ENCODE peak calls at places on chromosomes 11 and 22, in nine cellular contexts. E is IMR-90, M is A549, J is adrenal gland, H is uterus, D is K562, B is heart left ventricle, L is body of pancreas, F is spleen. Y is an unnamed sample. For H3K4me1, the result is how much of the 10 kb centered on the place peaks cover.

GRCh38 chr11:112697371-112697770 is 263.8 kb upstream of the NCAM1 start:
- DNase-seq in M (no peak), E (no peak), H (no peak), F (no peak), D (no peak), J (no peak), B (no peak), L (no peak), Y (no peak)

GRCh38 chr22:44931077-44931540 is 78.7 kb downstream of the PHF21B start:
- DNase-seq in L (peak), B (peak), E (peak), F (no peak), H (peak), M (no peak), J (peak), D (no peak), Y (no peak)

GRCh38 chr22:46129390-46130041 is 20.8 kb upstream of the PPARA start:
- DNase-seq in B (peak), F (peak), D (no peak), E (no peak), M (no peak), L (no peak), H (no peak), J (peak), Y (peak)

GRCh38 chr22:49155809-49156580 is 671.7 kb downstream of the BRD1 start:
- DNase-seq in E (no peak), B (no peak), L (no peak), H (no peak), D (no peak), F (no peak), J (no peak), M (no peak), Y (no peak)

GRCh38 chr11:116701876-116702275 is 70.9 kb downstream of the BUD13 start:
- DNase-seq in L (no peak), H (no peak), J (no peak), M (no peak), D (no peak), E (no peak), B (no peak), F (no peak), Y (peak)

GRCh38 chr11:36214484-36214883 is 74.7 kb downstream of the COMMD9 start:
- DNase-seq in E (no peak), L (no peak), H (no peak), J (no peak), B (no peak), F (no peak), M (no peak), D (no peak), Y (no peak)

GRCh38 chr22:48198489-48199459 is 1436.3 kb downstream of the TBC1D22A start:
- DNase-seq in D (no peak), B (no peak), J (no peak), M (no peak), F (no peak), E (no peak), L (no peak), H (no peak), Y (no peak)

GRCh38 chr11:77589521-77590193 is at the start of gene AQP11:
- DNase-seq in L (peak), F (peak), E (peak), J (peak), B (peak), M (peak), H (peak), D (peak), Y (peak)

GRCh38 chr11:26622201-26622600 is 50.1 kb upstream of the MUC15 start:
- DNase-seq in D (no peak), H (no peak), F (no peak), B (no peak), M (no peak), L (no peak), E (no peak), J (no peak), Y (no peak)

GRCh38 chr11:46121328-46121723 is at the start of gene PHF21A:
- DNase-seq in D (peak), M (peak), L (peak), F (peak), H (peak), B (peak), E (peak), J (peak), Y (peak)

GRCh38 chr22:28594784-28595324 is 84.8 kb downstream of the TTC28 start:
- DNase-seq in L (no peak), H (no peak), F (no peak), J (no peak), E (peak), D (peak), B (no peak), M (peak), Y (no peak)

GRCh38 chr22:39493759-39494158 is 8.3 kb upstream of the MIEF1 start:
- DNase-seq in E (peak), J (no peak), F (no peak), B (no peak), D (no peak), M (no peak), L (no peak), H (no peak), Y (no peak)

GRCh38 chr11:117908261-117908895 is 20.8 kb downstream of the TMPRSS13 start:
- DNase-seq in F (peak), D (peak), J (peak), B (no peak), M (no peak), L (no peak), H (no peak), E (no peak), Y (no peak)

GRCh38 chr11:16403448-16403803 is 47.1 kb upstream of the SOX6 start:
- DNase-seq in L (no peak), H (no peak), F (no peak), E (no peak), M (no peak), D (no peak), J (no peak), B (no peak), Y (no peak)

GRCh38 chr22:25709758-25710157 is 32.2 kb upstream of the MYO18B start:
- DNase-seq in F (no peak), D (no peak), E (no peak), H (no peak), M (no peak), B (no peak), J (no peak), L (no peak), Y (no peak)

GRCh38 chr22:38957046-38957770 is at the start of gene APOBEC3A:
- DNase-seq in D (no peak), H (no peak), L (peak), J (no peak), F (peak), E (no peak), B (peak), M (no peak), Y (no peak)

GRCh38 chr11:76077575-76078150 is 128.6 kb downstream of the WNT11 start:
- DNase-seq in E (peak), H (no peak), B (no peak), F (no peak), L (no peak), D (no peak), M (no peak), J (no peak), Y (no peak)

GRCh38 chr22:41642711-41643110 is 21.6 kb downstream of the XRCC6 start:
- DNase-seq in H (no peak), D (no peak), J (no peak), L (no peak), B (no peak), E (peak), F (no peak), M (no peak), Y (no peak)

GRCh38 chr11:29184939-29185890 is 831.6 kb downstream of the KCNA4 start:
- DNase-seq in D (no peak), E (peak), J (no peak), L (no peak), H (no peak), B (no peak), M (no peak), F (no peak), Y (no peak)

GRCh38 chr11:70668204-70669202 is 270.2 kb downstream of the CTTN start:
- DNase-seq in E (peak), F (no peak), B (no peak), J (no peak), D (no peak), L (no peak), M (no peak), H (no peak), Y (no peak)

DNA sequence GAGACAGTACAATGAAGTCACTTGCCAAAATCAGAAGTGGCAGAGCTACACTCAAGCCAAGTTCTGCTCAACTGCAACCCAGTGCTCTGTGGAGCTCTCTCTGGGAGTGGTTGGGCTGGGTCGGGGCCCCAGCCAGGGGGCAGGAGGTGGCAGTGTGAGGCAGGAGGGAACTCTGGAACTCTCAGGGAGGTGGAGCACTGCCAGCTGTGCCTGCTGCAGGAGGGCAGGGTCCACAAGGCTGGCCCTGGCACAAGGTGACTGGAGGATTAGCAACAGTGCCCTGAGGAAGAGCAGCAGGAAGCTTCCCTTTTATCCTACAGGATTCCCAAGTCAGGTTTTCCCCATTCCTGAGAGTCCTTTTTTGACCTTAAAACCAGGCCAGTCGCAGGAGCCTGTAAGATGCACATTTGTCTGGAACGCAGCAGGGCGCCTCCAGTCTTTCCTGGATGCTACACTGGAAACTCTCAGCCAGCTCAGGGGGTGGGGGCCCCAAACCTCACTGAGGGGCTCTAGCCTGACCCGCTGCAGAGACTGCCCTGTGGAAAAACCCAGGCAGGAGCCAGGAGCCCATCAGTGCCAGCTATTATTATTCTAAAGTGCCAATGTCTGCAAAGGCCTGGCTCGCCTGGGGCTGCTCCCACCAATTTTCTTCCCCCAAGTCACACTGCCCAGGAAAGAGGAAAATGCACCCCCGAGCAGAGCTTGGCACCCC is 31.8 kb downstream of the DKK3 start:
- DNase-seq in E (no peak), M (no peak), L (no peak), B (peak), J (no peak), H (no peak), F (no peak), D (no peak), Y (peak)
- H3K4me1 ChIP-seq in E (half or more), M (half or more), L (under half), B (half or more), J (under half), H (under half), F (half or more), D (under half), Y (half or more)

GRCh38 chr22:37427711-37428635 is 694 bp upstream of the ELFN2 start:
- DNase-seq in D (no peak), B (no peak), H (no peak), E (no peak), F (no peak), J (no peak), L (no peak), M (no peak), Y (no peak)

GRCh38 chr22:37425369-37425768 is 1.9 kb downstream of the ELFN2 start:
- DNase-seq in L (no peak), J (no peak), B (no peak), E (no peak), D (no peak), F (no peak), M (no peak), H (no peak), Y (no peak)

GRCh38 chr22:37427128-37427710 is at the start of gene ELFN2:
- DNase-seq in D (peak), E (peak), J (peak), L (peak), B (peak), M (peak), F (no peak), H (no peak), Y (no peak)

GRCh38 chr22:37426532-37427127 is 649 bp downstream of the ELFN2 start:
- DNase-seq in D (no peak), M (no peak), B (no peak), F (no peak), L (no peak), H (no peak), J (no peak), E (no peak), Y (no peak)

DNA sequence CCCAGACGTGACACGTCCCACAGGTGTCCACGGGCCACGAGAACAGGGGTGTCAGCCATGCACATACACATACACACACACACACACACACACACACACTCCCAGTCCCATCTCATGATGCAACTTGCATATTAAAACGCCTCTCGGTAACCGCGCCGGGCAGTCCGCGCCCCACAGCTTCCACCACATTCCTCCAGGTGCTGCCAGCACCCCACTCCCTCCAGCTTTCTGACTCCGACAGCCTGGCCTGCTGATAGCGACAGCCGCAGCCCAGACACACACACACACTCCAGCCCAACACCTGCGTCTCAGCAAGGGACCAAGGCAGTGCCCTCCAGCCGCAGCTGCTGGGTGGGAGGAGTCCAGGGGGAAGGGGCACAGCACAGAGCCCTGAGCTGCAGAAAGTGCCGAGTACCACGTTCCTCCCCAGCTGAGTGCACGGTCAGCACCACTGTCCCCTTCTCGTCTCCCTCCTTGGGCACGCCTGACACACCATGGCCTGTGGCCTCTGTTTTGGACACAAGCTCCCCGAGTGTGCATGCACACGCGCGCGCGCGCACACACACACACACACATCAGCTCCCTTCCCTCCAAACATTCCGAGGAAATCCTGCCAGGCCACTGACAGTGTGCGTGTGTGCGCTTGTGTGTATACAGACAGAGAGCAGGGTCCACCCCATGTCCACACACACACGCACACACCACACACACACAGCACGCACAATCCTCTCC is 1.3 kb downstream of the ELFN2 start:
- DNase-seq in L (peak), F (no peak), M (no peak), D (no peak), B (no peak), J (no peak), E (peak), H (no peak), Y (no peak)
- H3K4me3 ChIP-seq in L (no peak), F (no peak), M (peak), D (no peak), B (no peak), J (no peak), E (peak), H (no peak), Y (no peak)

GRCh38 chr11:93131709-93132108 is 66.1 kb downstream of the SLC36A4 start:
- DNase-seq in H (no peak), M (no peak), F (no peak), D (no peak), L (no peak), E (no peak), J (no peak), B (no peak), Y (no peak)
- TF ChIP-seq CTCF in H (no peak), M (no peak), F (no peak), D (peak), L (no peak), E (peak), J (no peak), B (peak), Y (no peak)

GRCh38 chr22:37368058-37368457 is 59.2 kb downstream of the ELFN2 start:
- DNase-seq in M (no peak), F (no peak), H (no peak), L (no peak), J (no peak), B (no peak), E (no peak), D (no peak), Y (no peak)

GRCh38 chr22:37362618-37363017 is 64.7 kb downstream of the ELFN2 start:
- DNase-seq in H (no peak), F (no peak), M (no peak), E (peak), D (no peak), J (no peak), L (no peak), B (no peak), Y (no peak)

GRCh38 chr22:37365950-37366349 is 61.3 kb downstream of the ELFN2 start:
- DNase-seq in D (no peak), B (no peak), J (no peak), H (no peak), E (no peak), L (no peak), F (no peak), M (no peak), Y (no peak)

GRCh38 chr22:37366601-37367000 is 60.7 kb downstream of the ELFN2 start:
- DNase-seq in H (no peak), J (no peak), B (no peak), F (no peak), D (no peak), L (no peak), M (no peak), E (no peak), Y (no peak)

DNA sequence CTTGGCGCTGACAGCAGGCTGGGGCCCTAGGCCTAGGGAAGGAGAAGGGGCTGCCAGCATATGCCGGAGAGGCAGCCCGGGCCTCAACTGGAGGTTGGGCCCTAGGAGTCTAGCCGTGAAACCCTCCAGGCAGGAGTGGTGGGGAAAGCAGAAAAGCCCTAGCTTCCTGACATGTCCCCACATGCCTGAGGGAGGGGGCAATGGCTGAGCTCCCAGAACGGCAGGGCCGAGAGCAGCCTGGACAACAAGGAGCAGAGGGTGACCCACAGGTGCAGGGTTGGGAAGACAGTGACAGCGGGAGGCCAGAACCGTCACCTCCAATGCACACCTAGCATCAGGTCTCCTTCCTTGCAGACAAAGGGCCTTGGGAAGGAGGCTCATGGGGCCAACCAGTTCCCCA is 63.7 kb downstream of the ELFN2 start:
- DNase-seq in J (no peak), B (no peak), F (no peak), H (no peak), D (no peak), L (no peak), M (no peak), E (no peak), Y (no peak)
- H3K4me1 ChIP-seq in J (under half), B (under half), F (under half), H (under half), D (under half), L (under half), M (under half), E (under half), Y (under half)